ENCODE peak calls at places on chromosomes 11 and 22, in eight cellular contexts. Q is occipital lobe; J is LoVo; K is nucleus accumbens; E is NCI-H460; C is T-helper 1 cell; R is activated T-helper 9 cell treated with anti-CD3 and anti-CD28 coated beads, Interleukin-2, amount 50 U/mL, for 16 hours; G is HS-27A. M is an unnamed sample.

GRCh38 chr11:119773016-119773415 is 44.0 kb upstream of the NECTIN1 start:
- DNase-seq in K (peak), G (no peak), J (no peak), R (no peak), C (no peak), Q (no peak), E (no peak), M (no peak)

GRCh38 chr11:86060544-86060943 is 8.3 kb downstream of the PICALM start:
- DNase-seq in G (no peak), C (no peak), J (no peak), Q (no peak), E (no peak), R (no peak), K (no peak), M (no peak)

GRCh38 chr11:97516688-97517087 is 1126.9 kb downstream of the JRKL start:
- DNase-seq in E (no peak), K (no peak), R (no peak), C (no peak), G (no peak), J (no peak), Q (no peak), M (no peak)

GRCh38 chr22:19891350-19892248 is 36.9 kb upstream of the GNB1L start:
- DNase-seq in E (no peak), K (peak), G (no peak), J (no peak), R (peak), C (peak), Q (no peak), M (peak)

GRCh38 chr22:45844949-45845613 is 131.9 kb downstream of the WNT7B start:
- DNase-seq in C (no peak), E (no peak), R (no peak), K (no peak), Q (no peak), J (no peak), G (no peak), M (no peak)

GRCh38 chr11:130849215-130849568 is 67.1 kb downstream of the SNX19 start:
- DNase-seq in C (no peak), J (no peak), E (no peak), K (no peak), G (no peak), Q (no peak), R (no peak), M (no peak)

GRCh38 chr11:120719348-120719747 is 207.8 kb downstream of the GRIK4 start:
- DNase-seq in E (no peak), J (no peak), K (no peak), C (no peak), R (no peak), G (no peak), Q (no peak), M (no peak)

GRCh38 chr11:66338276-66339162 is 2.3 kb upstream of the RIN1 start:
- DNase-seq in C (no peak), Q (no peak), E (no peak), R (no peak), G (no peak), J (no peak), K (no peak), M (no peak)

GRCh38 chr11:8649361-8649760 is 33.1 kb downstream of the TRIM66 start:
- DNase-seq in J (no peak), K (no peak), G (peak), E (no peak), R (no peak), C (no peak), Q (no peak), M (no peak)

GRCh38 chr11:107196732-107197131 is 178.5 kb upstream of the GUCY1A2 start:
- DNase-seq in G (no peak), J (peak), R (no peak), Q (no peak), K (no peak), C (no peak), E (no peak), M (no peak)

GRCh38 chr11:123388640-123389039 is 41.4 kb upstream of the GRAMD1B start:
- DNase-seq in R (no peak), C (no peak), E (no peak), K (no peak), Q (no peak), G (no peak), J (no peak), M (no peak)

GRCh38 chr11:115760528-115760837 is 256.3 kb upstream of the CADM1 start:
- DNase-seq in K (no peak), Q (no peak), J (no peak), C (no peak), R (no peak), E (no peak), G (no peak), M (no peak)

GRCh38 chr11:34206598-34207300 is 101.3 kb downstream of the NAT10 start:
- DNase-seq in C (no peak), R (no peak), Q (no peak), E (no peak), J (no peak), G (no peak), K (no peak), M (no peak)

GRCh38 chr11:117833401-117833891 is 8.9 kb upstream of the FXYD2 start:
- DNase-seq in C (no peak), G (no peak), Q (no peak), J (peak), K (no peak), R (no peak), E (no peak), M (no peak)

GRCh38 chr11:65432133-65432650 is 9.6 kb downstream of the NEAT1 start:
- DNase-seq in J (no peak), K (no peak), Q (no peak), E (no peak), G (no peak), C (no peak), R (no peak), M (no peak)

GRCh38 chr11:23679981-23680380 is 816.9 kb upstream of the LUZP2 start:
- DNase-seq in G (no peak), R (no peak), K (no peak), E (no peak), C (no peak), Q (no peak), J (no peak), M (no peak)

GRCh38 chr22:45768490-45768889 is 96.9 kb downstream of the ATXN10 start:
- DNase-seq in Q (no peak), K (no peak), E (no peak), G (no peak), J (no peak), C (no peak), R (no peak), M (no peak)

GRCh38 chr11:69844396-69844795 is 25.2 kb upstream of the FGF3 start:
- DNase-seq in K (no peak), J (no peak), R (no peak), C (no peak), E (no peak), Q (no peak), G (no peak), M (no peak)

GRCh38 chr22:22374163-22374562 is 129.6 kb downstream of the VPREB1 start:
- DNase-seq in G (no peak), Q (no peak), R (no peak), E (no peak), C (no peak), K (no peak), J (no peak), M (no peak)